ENCODE peak calls at places on chromosomes 6 and 20, in nine cellular contexts. V is foreskin fibroblast, E is AG04450, O is cardiac fibroblast, S is astrocyte, P is osteocyte, B is breast epithelium, U is neural crest cell, K is adrenal gland. Q is an unnamed sample.
A peak's percentile ranks its signal among the peaks of the same experiment; 100 is the strongest.

GRCh38 chr20:11267131-11267761 is 593.4 kb upstream of the JAG1 start:
- DNase-seq in P (peak; percentile 85), K (peak; percentile 32), U (no peak), V (peak; percentile 94), O (peak; percentile 95), S (peak; percentile 97), E (peak; percentile 93), B (no peak), Q (peak; percentile 8)

GRCh38 chr6:56959938-56960337 is 5.0 kb downstream of the BEND6 start:
- DNase-seq in B (no peak), U (no peak), E (no peak), K (no peak), P (no peak), O (no peak), S (peak; percentile 75), V (peak; percentile 73), Q (no peak)

GRCh38 chr6:137892271-137892708 is 25.2 kb downstream of the TNFAIP3 start:
- DNase-seq in S (peak; percentile 94), V (peak; percentile 90), O (peak; percentile 51), K (no peak), U (no peak), P (no peak), E (peak; percentile 52), B (no peak), Q (no peak)

GRCh38 chr6:105469951-105470350 is 67.1 kb upstream of the PREP start:
- DNase-seq in U (no peak), V (no peak), S (no peak), K (no peak), B (no peak), P (no peak), O (no peak), E (no peak), Q (no peak)

GRCh38 chr6:158923801-158924498 is 76.1 kb downstream of the RSPH3 start:
- DNase-seq in K (no peak), O (no peak), U (no peak), V (no peak), E (no peak), B (no peak), P (peak; percentile 21), S (peak; percentile 43), Q (no peak)

GRCh38 chr20:63497946-63498935 is 642 bp downstream of the EEF1A2 start:
- DNase-seq in V (peak; percentile 67), B (no peak), K (peak; percentile 89), E (no peak), U (no peak), S (peak; percentile 31), P (no peak), O (no peak), Q (no peak)

GRCh38 chr20:51800769-51801219 is 1.5 kb downstream of the SALL4 start:
- DNase-seq in O (no peak), U (peak; percentile 28), V (peak; percentile 49), K (peak; percentile 25), S (no peak), B (no peak), P (no peak), E (no peak), Q (peak; percentile 25)

GRCh38 chr6:14930366-14930989 is 315.4 kb upstream of the JARID2 start:
- DNase-seq in O (no peak), E (no peak), K (no peak), V (no peak), P (no peak), S (no peak), B (no peak), U (no peak), Q (no peak)

GRCh38 chr6:82183642-82184282 is 63.8 kb downstream of the IBTK start:
- DNase-seq in K (no peak), E (no peak), P (no peak), U (no peak), V (peak; percentile 30), S (no peak), B (no peak), O (no peak), Q (no peak)

GRCh38 chr6:134675110-134676038 is 274.5 kb downstream of the ALDH8A1 start:
- DNase-seq in B (no peak), S (no peak), O (no peak), U (no peak), P (no peak), V (no peak), E (no peak), K (no peak), Q (no peak)

GRCh38 chr6:100078509-100078908 is 84.5 kb upstream of the MCHR2 start:
- DNase-seq in B (no peak), S (peak; percentile 36), U (no peak), K (no peak), P (no peak), O (peak; percentile 17), E (no peak), V (peak; percentile 58), Q (peak; percentile 3)
- TF ChIP-seq CTCF in B (no peak), S (peak; percentile 30), U (peak; percentile 47), K (no peak), P (peak; percentile 58), O (peak; percentile 40), E (peak; percentile 47), V (peak; percentile 48), Q (no peak)

GRCh38 chr6:40874495-40874894 is 164.5 kb downstream of the UNC5CL start:
- DNase-seq in P (no peak), K (no peak), E (no peak), B (peak; percentile 27), U (no peak), S (no peak), O (no peak), V (no peak), Q (no peak)
- TF ChIP-seq CTCF in P (no peak), K (no peak), E (no peak), B (no peak), U (peak; percentile 23), S (no peak), O (no peak), V (no peak), Q (no peak)

GRCh38 chr20:25669826-25670422 is 26.7 kb downstream of the ZNF337 start:
- DNase-seq in V (peak; percentile 89), O (peak; percentile 61), K (no peak), P (no peak), S (peak; percentile 43), B (no peak), E (peak; percentile 53), U (no peak), Q (no peak)
- TF ChIP-seq CTCF in V (peak; percentile 3), O (peak; percentile 26), K (no peak), P (no peak), S (no peak), B (no peak), E (peak; percentile 43), U (peak; percentile 32), Q (no peak)

DNA sequence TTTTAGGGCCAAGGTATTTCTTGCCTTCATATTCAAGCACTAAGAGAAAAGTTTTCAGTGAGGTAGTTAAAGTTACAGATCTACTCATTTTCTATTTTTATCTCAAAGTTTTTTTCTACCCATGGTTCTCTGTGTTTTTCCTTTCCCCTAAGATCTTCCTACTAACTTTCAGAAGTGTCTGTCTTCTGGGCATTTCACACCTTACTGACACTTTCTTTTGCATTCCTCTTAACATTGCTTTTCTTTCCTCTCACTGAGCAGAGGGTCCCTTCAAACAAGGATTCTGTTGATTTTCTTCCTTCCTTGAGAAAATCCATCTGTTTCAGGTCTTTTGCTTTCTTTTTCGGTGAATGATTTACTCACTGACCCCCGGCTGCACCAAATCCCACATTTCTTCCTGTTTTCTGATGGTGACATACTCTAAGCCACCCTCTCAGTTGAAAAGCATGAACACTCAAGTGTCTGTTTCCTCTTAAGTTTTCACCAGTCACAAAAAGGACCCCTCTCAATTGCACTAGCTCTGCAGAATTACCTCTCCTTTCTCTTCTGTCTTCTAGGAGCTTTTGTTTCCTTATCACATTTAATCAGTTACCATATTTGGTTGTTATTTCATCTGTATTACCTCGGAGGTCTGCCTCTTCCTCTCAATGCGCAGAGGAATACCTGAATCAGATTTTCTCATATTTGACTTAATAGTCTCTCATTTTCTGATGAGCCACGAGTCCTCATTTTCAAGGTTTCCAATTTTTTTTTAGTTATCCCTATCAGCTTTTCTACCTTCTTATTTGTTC is 73.5 kb upstream of the RNF217 start:
- DNase-seq in O (no peak), K (no peak), U (no peak), S (no peak), V (no peak), E (no peak), B (no peak), P (no peak), Q (no peak)
- TF ChIP-seq CTCF in O (no peak), K (no peak), U (no peak), S (no peak), V (no peak), E (no peak), B (no peak), P (no peak), Q (no peak)

Q was measured in activated CD8-positive, alpha-beta T cell treated with anti-CD3 and anti-CD28 coated beads for 36 hours.